ENCODE peak calls at places on chromosomes 4 and X, in seven cellular contexts. S is transverse colon, P is sigmoid colon, C is IMR-90, X is testis, D is uterus, O is A549. G is an unnamed sample.

GRCh38 chr4:144754562-144755410 is 108.8 kb downstream of the HHIP start:
- DNase-seq in S (no peak), P (no peak), C (peak; percentile 49), X (no peak), D (no peak), O (peak; percentile 12), G (peak; percentile 34)

GRCh38 chrX:135425026-135425425 is 3.3 kb downstream of the SMIM10L2A start:
- DNase-seq in S (no peak), P (no peak), C (no peak), X (no peak), D (no peak), O (no peak), G (no peak)

GRCh38 chr4:140049024-140049923 is 104.7 kb downstream of the MAML3 start:
- DNase-seq in S (peak; percentile 64), P (peak; percentile 72), C (peak; percentile 57), X (peak; percentile 77), D (peak; percentile 64), O (peak; percentile 91), G (peak; percentile 68)

GRCh38 chr4:75180790-75181776 is 248.2 kb downstream of the PARM1 start:
- DNase-seq in S (peak; percentile 62), P (no peak), C (no peak), X (no peak), D (no peak), O (peak; percentile 1), G (no peak)

GRCh38 chr4:85478576-85478975 is 3.6 kb downstream of the ARHGAP24 start:
- DNase-seq in S (no peak), P (no peak), C (no peak), X (no peak), D (no peak), O (no peak), G (no peak)

GRCh38 chrX:150863191-150863590 is 35.3 kb downstream of the CD99L2 start:
- DNase-seq in S (no peak), P (no peak), C (no peak), X (no peak), D (no peak), O (no peak), G (no peak)

GRCh38 chrX:155262970-155263754 is 1.1 kb downstream of the RAB39B start:
- DNase-seq in S (no peak), P (no peak), C (no peak), X (no peak), D (no peak), O (no peak), G (no peak)

GRCh38 chrX:107678957-107679740 is 50.8 kb downstream of the PRPS1 start:
- DNase-seq in S (peak; percentile 79), P (peak; percentile 93), C (peak; percentile 71), X (peak; percentile 70), D (peak; percentile 79), O (peak; percentile 24), G (peak; percentile 52)

GRCh38 chr4:117623321-117623720 is 411.0 kb upstream of the NDST3 start:
- DNase-seq in S (no peak), P (no peak), C (no peak), X (peak; percentile 20), D (no peak), O (no peak), G (no peak)

GRCh38 chr4:71235321-71236206 is 103.3 kb upstream of the SLC4A4 start:
- DNase-seq in S (no peak), P (no peak), C (no peak), X (no peak), D (no peak), O (no peak), G (no peak)

GRCh38 chr4:31071807-31072486 is 351.8 kb downstream of the PCDH7 start:
- DNase-seq in S (no peak), P (no peak), C (peak; percentile 15), X (no peak), D (no peak), O (no peak), G (no peak)

GRCh38 chr4:6852582-6852981 is 57.0 kb upstream of the TBC1D14 start:
- DNase-seq in S (no peak), P (no peak), C (no peak), X (no peak), D (no peak), O (no peak), G (no peak)

GRCh38 chr4:165489786-165490185 is 111.0 kb downstream of the CPE start:
- DNase-seq in S (no peak), P (no peak), C (no peak), X (no peak), D (no peak), O (no peak), G (no peak)

GRCh38 chr4:137367608-137368007 is 164.7 kb downstream of the PCDH18 start:
- DNase-seq in S (no peak), P (no peak), C (peak; percentile 87), X (no peak), D (no peak), O (no peak), G (no peak)

GRCh38 chr4:52853351-52853750 is 8.8 kb upstream of the RASL11B start:
- DNase-seq in S (no peak), P (no peak), C (peak; percentile 41), X (no peak), D (no peak), O (no peak), G (no peak)

GRCh38 chrX:17294561-17294960 is 80.4 kb upstream of the NHS start:
- DNase-seq in S (no peak), P (no peak), C (no peak), X (no peak), D (no peak), O (no peak), G (no peak)

GRCh38 chrX:7788334-7788733 is 54.6 kb upstream of the VCX start:
- DNase-seq in S (no peak), P (no peak), C (no peak), X (no peak), D (no peak), O (no peak), G (no peak)

GRCh38 chr4:15771419-15772058 is 6.6 kb upstream of the CD38 start:
- DNase-seq in S (no peak), P (no peak), C (no peak), X (no peak), D (no peak), O (no peak), G (no peak)

GRCh38 chrX:30794497-30794896 is 94.6 kb downstream of the TAB3 start:
- DNase-seq in S (no peak), P (no peak), C (no peak), X (no peak), D (no peak), O (no peak), G (no peak)

GRCh38 chr4:37946503-37947179 is 13.6 kb upstream of the PTTG2 start:
- DNase-seq in S (peak; percentile 30), P (no peak), C (no peak), X (no peak), D (no peak), O (no peak), G (no peak)

GRCh38 chr4:69546121-69546520 is 50.4 kb upstream of the UGT2B4 start:
- DNase-seq in S (no peak), P (no peak), C (no peak), X (no peak), D (no peak), O (no peak), G (no peak)

DNA sequence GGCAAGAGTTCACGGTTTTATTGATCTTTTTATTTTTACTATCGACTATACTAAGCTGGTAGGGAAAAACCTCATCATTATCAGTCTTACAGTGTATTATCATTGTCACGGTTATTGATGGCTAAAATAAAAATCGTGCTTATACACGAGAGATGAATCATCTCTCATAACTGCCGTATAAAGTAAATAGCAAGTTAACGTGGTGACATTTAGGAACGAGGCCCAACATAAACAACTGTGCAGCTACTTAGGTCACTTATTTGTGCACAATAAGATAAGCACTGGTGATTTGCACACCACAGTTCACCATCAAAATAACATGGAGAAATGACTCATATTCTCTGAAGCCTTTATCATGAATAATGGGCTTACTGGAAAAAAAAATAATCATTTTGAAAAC is 482.1 kb upstream of the TENM3 start:
- DNase-seq in S (no peak), P (no peak), C (peak; percentile 95), X (no peak), D (no peak), O (no peak), G (no peak)
- H3K4me1 ChIP-seq in S (no peaks in the 10 kb centered on the region), P (no peaks in the 10 kb centered on the region), C (peaks cover 2% of the 10 kb centered on the region), X (no peaks in the 10 kb centered on the region), D (no peaks in the 10 kb centered on the region), O (no peaks in the 10 kb centered on the region), G (no peaks in the 10 kb centered on the region)

DNA sequence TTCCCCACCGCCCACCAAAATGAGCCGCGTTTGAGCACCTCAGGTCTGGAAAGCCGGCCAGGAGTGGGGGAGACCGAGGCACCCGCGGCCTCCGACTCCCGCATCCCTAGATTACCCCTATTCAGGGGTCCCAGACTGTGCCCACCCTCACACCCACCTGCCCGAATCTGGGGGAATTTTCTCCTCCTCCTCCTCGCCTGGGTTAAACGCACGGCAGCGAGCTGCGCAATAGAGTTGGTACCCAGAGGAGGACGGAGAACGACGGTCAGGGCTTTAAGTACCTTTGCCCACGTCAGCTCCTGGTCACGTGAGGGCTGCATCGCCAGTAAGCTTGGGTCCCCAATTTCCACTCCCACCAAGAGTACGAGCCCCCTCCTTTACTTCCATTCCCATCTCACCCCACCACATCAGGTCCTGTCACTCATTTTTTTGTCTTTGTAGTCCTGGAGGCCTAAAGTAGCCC is at the start of gene ARMCX2:
- DNase-seq in S (peak; percentile 44), P (peak; percentile 86), C (peak; percentile 69), X (peak; percentile 63), D (peak; percentile 73), O (no peak), G (peak; percentile 61)
- TF ChIP-seq POLR2A in S (peak; percentile 56), P (peak; percentile 73), C (peak; percentile 80), X (peak; percentile 17), D (peak; percentile 46), O (no peak), G (peak; percentile 74)

DNA sequence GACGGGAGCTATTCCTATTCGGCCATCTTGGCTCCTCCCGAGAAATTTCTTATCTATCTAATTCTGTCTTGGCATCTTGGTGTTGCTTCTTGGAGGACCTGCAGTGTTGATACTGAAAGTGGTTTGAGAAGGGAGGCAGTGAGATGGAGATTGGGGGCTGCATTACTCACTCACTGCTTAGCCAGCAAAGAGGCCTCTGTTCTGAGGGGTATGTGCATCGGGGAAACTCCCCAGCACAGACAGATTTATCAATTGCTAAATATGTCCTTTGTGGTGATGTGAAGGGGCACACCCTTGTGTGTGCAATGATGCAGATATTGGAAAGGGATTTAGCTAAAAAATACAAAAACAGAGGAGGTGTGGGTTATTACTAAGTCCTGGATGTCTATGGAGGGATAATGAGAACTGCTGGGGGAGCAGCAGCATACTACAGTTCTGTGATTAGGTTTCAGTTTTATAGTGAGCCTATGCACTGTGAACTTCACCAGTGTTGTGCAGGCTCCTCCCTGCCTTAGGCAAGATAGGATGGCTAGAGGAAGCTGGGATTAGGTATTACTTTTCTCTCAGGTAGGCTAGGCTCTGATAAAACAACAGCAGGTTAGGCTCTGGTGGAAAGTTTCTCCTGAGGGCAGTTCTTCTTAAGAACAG is 279.0 kb downstream of the HS3ST1 start:
- DNase-seq in S (no peak), P (no peak), C (no peak), X (no peak), D (no peak), O (no peak), G (no peak)
- H3K4me3 ChIP-seq in S (no peak overlapping the region), P (no peak overlapping the region), C (no peak overlapping the region), X (no peak overlapping the region), D (no peak overlapping the region), O (no peak overlapping the region), G (no peak overlapping the region)

DNA sequence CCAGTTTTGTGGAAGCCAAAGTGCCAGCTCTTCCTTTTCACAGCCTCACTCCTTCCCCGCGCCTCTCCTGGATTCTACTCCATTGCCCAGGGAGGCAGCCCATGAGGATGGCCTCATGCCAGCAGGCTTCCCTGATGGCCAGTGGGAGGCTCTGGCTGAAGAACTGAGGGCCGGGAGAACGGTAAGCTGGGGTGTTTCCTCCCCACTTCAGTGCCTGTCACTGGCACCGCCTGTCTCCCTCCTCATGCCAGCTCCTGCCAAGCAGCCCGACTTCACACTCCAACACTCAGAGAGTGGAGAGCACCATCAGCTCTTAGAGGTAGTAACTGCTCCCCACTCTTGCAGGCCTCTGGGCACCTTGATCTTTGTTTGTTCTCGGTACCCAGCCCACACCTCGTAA is 46.9 kb upstream of the STIM2 start:
- DNase-seq in S (no peak), P (no peak), C (no peak), X (no peak), D (no peak), O (no peak), G (no peak)
- H3K4me1 ChIP-seq in S (no peaks in the 10 kb centered on the region), P (no peaks in the 10 kb centered on the region), C (peaks cover 2% of the 10 kb centered on the region), X (no peaks in the 10 kb centered on the region), D (no peaks in the 10 kb centered on the region), O (no peaks in the 10 kb centered on the region), G (no peaks in the 10 kb centered on the region)